ENCODE peak calls at places on chromosome 14, in four cellular contexts. S is H1, A is HepG2, D is GM12878. T is an unnamed sample.

GRCh38 chr14:105927661-105928060 is 401.3 kb downstream of the TMEM121 start:
- DNase-seq in S (no peak), A (no peak), D (no peak), T (no peak)

GRCh38 chr14:104423224-104423681 is 156.3 kb upstream of the C14orf180 start:
- DNase-seq in A (no peak), D (no peak), S (peak), T (no peak)

GRCh38 chr14:76741074-76741473 is 20.2 kb upstream of the VASH1 start:
- DNase-seq in S (no peak), A (no peak), D (no peak), T (no peak)

GRCh38 chr14:87899228-87899627 is 93.8 kb downstream of the GALC start:
- DNase-seq in S (no peak), D (no peak), A (no peak), T (no peak)

GRCh38 chr14:65993103-65993502 is 493.1 kb upstream of the CCDC196 start:
- DNase-seq in D (no peak), S (no peak), A (no peak), T (no peak)

GRCh38 chr14:91108941-91109611 is 4.8 kb upstream of the DGLUCY start:
- DNase-seq in D (no peak), A (no peak), S (no peak), T (no peak)

GRCh38 chr14:59356298-59356697 is 108.9 kb downstream of the GPR135 start:
- DNase-seq in A (no peak), S (no peak), D (no peak), T (no peak)

GRCh38 chr14:69880851-69881250 is 1.6 kb downstream of the SMOC1 start:
- DNase-seq in D (no peak), A (no peak), S (peak), T (no peak)

GRCh38 chr14:82667006-82667405 is 1133.4 kb upstream of the SEL1L start:
- DNase-seq in S (no peak), A (no peak), D (no peak), T (no peak)

GRCh38 chr14:64676410-64677008 is 27.7 kb upstream of the PLEKHG3 start:
- DNase-seq in D (no peak), A (no peak), S (no peak), T (no peak)

GRCh38 chr14:26925876-26926584 is 328.2 kb upstream of the NOVA1 start:
- DNase-seq in S (peak), A (no peak), D (no peak), T (no peak)

GRCh38 chr14:105485720-105486332 is 860 bp upstream of the CRIP1 start:
- DNase-seq in A (peak), S (peak), D (no peak), T (peak)

GRCh38 chr14:99658218-99658617 is 13.3 kb downstream of the HHIPL1 start:
- DNase-seq in S (no peak), A (no peak), D (no peak), T (no peak)

GRCh38 chr14:99660006-99660566 is 15.2 kb downstream of the HHIPL1 start:
- DNase-seq in A (no peak), S (peak), D (no peak), T (no peak)

GRCh38 chr14:99657645-99658155 is 12.8 kb downstream of the HHIPL1 start:
- DNase-seq in D (no peak), A (no peak), S (no peak), T (no peak)

GRCh38 chr14:99660794-99661193 is 15.9 kb downstream of the HHIPL1 start:
- DNase-seq in D (no peak), A (no peak), S (no peak), T (no peak)

DNA sequence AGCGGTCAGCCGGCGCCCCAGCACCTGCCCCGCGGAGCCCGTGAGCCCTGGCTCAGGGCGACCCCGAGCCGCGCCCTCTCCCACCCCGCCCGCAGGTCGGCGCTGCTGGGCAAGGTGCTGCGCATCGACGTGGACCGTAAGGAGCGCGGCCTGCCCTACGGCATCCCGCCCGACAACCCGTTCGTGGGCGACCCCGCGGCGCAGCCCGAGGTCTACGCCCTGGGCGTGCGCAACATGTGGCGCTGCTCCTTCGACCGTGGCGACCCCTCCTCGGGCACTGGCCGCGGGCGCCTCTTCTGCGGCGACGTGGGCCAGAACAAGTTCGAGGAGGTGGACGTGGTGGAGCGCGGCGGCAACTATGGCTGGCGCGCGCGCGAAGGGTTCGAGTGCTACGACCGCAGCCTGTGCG is 14.4 kb downstream of the HHIPL1 start:
- DNase-seq in S (peak), D (no peak), A (no peak), T (no peak)
- TF ChIP-seq CBX5 in S (no peak), D (no peak), A (no peak), T (no peak)

GRCh38 chr14:102691763-102692162 is 85.5 kb upstream of the TRAF3 start:
- DNase-seq in A (no peak), S (no peak), D (no peak), T (no peak)
- TF ChIP-seq CBX5 in A (no peak), S (no peak), D (no peak), T (no peak)

GRCh38 chr14:68210729-68211299 is 391.2 kb downstream of the RAD51B start:
- DNase-seq in S (no peak), D (peak), A (peak), T (peak)
- TF ChIP-seq CBX5 in S (no peak), D (peak), A (no peak), T (no peak)

GRCh38 chr14:80425686-80426085 is 214.4 kb upstream of the DIO2 start:
- DNase-seq in A (no peak), S (no peak), D (no peak), T (no peak)

GRCh38 chr14:80427101-80427500 is 215.8 kb upstream of the DIO2 start:
- DNase-seq in D (no peak), A (no peak), S (no peak), T (no peak)

GRCh38 chr14:80428171-80428570 is 216.9 kb upstream of the DIO2 start:
- DNase-seq in S (no peak), D (no peak), A (no peak), T (no peak)

GRCh38 chr14:80426686-80427085 is 215.4 kb upstream of the DIO2 start:
- DNase-seq in A (no peak), S (no peak), D (no peak), T (no peak)
- TF ChIP-seq CBX5 in A (no peak), S (no peak), D (no peak), T (no peak)

DNA sequence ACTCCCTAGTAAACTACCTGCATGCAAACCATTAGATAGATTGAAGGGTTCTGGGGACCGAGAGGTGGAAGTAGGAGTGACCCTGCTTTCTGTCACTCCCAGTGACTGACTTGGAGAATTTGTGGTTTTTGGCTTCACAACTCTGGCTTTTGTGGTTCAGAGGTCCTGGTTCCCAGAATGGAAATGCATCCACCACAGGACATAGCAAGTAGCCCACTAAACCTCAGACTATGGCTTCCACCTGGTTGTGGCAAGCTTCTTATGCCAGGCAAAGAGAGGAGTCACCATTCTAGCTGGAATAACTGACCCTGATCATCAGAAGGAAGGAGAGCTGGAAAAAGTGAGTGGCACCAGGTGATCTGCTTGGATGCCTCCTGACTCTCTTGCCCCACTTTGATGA is 162.4 kb upstream of the TMEM260 start:
- DNase-seq in A (no peak), D (no peak), S (no peak), T (no peak)
- TF ChIP-seq CBX5 in A (no peak), D (no peak), S (no peak), T (no peak)